ENCODE peak calls at places on chromosomes 13 and 19, in six cellular contexts. E is ovary, T is caudate nucleus, W is naive B cell, D is fibroblast of mammary gland, L is Daoy. C is an unnamed sample.

GRCh38 chr13:90107658-90108057 is 1239.8 kb upstream of the MIR17HG start:
- DNase-seq in E (no peak), T (no peak), W (no peak), D (no peak), L (no peak), C (no peak)

GRCh38 chr19:8575467-8575997 is 1.7 kb downstream of the MYO1F start:
- DNase-seq in E (no peak), T (no peak), W (no peak), D (peak; percentile 56), L (peak; percentile 54), C (peak; percentile 30)

GRCh38 chr13:30751183-30751933 is 16.0 kb downstream of the ALOX5AP start:
- DNase-seq in E (no peak), T (no peak), W (no peak), D (no peak), L (no peak), C (no peak)

GRCh38 chr13:105063676-105064075 is 1471.8 kb downstream of the EFNB2 start:
- DNase-seq in E (no peak), T (no peak), W (no peak), D (no peak), L (no peak), C (no peak)

GRCh38 chr13:96940961-96941360 is 53.3 kb downstream of the OXGR1 start:
- DNase-seq in E (no peak), T (no peak), W (no peak), D (peak; percentile 5), L (no peak), C (no peak)

GRCh38 chr19:50646074-50646807 is 3.0 kb upstream of the C19orf81 start:
- DNase-seq in E (no peak), T (no peak), W (no peak), D (peak; percentile 88), L (peak; percentile 90), C (no peak)

GRCh38 chr19:11982526-11982925 is 17.7 kb downstream of the ZNF763 start:
- DNase-seq in E (no peak), T (no peak), W (no peak), D (peak; percentile 19), L (peak; percentile 24), C (no peak)

GRCh38 chr19:13995878-13996765 is 10.0 kb downstream of the RFX1 start:
- DNase-seq in E (no peak), T (no peak), W (no peak), D (no peak), L (no peak), C (no peak)

GRCh38 chr19:49592486-49593232 is 1.7 kb downstream of the PRR12 start:
- DNase-seq in E (no peak), T (no peak), W (peak; percentile 10), D (peak; percentile 14), L (no peak), C (no peak)

GRCh38 chr13:19596960-19597361 is 35.6 kb upstream of the TPTE2 start:
- DNase-seq in E (no peak), T (no peak), W (no peak), D (peak; percentile 85), L (peak; percentile 61), C (no peak)

GRCh38 chr19:13012690-13013608 is 17.7 kb downstream of the NFIX start:
- DNase-seq in E (peak; percentile 86), T (no peak), W (no peak), D (peak; percentile 85), L (peak; percentile 83), C (peak; percentile 28)

GRCh38 chr19:21202865-21203494 is 61.1 kb downstream of the ZNF431 start:
- DNase-seq in E (no peak), T (peak; percentile 3), W (peak; percentile 6), D (peak; percentile 41), L (peak; percentile 7), C (peak; percentile 81)

GRCh38 chr19:34985249-34986022 is 14.7 kb upstream of the GRAMD1A start:
- DNase-seq in E (no peak), T (no peak), W (no peak), D (peak; percentile 33), L (no peak), C (peak; percentile 9)

GRCh38 chr13:106573855-106574254 is 5.9 kb upstream of the ARGLU1 start:
- DNase-seq in E (peak; percentile 50), T (no peak), W (no peak), D (peak; percentile 58), L (no peak), C (no peak)

GRCh38 chr19:342801-343421 is 1.7 kb downstream of the MIER2 start:
- DNase-seq in E (no peak), T (no peak), W (no peak), D (peak; percentile 98), L (peak; percentile 95), C (peak; percentile 64)

GRCh38 chr19:49499030-49499670 is 2.9 kb downstream of the RPS11 start:
- DNase-seq in E (no peak), T (no peak), W (no peak), D (no peak), L (no peak), C (no peak)

GRCh38 chr19:12913871-12914690 is 5.0 kb downstream of the SYCE2 start:
- DNase-seq in E (no peak), T (no peak), W (no peak), D (peak; percentile 48), L (no peak), C (peak; percentile 94)

GRCh38 chr13:104143760-104144406 is 1077.7 kb upstream of the SLC10A2 start:
- DNase-seq in E (no peak), T (no peak), W (no peak), D (no peak), L (peak; percentile 5), C (no peak)

GRCh38 chr19:30799854-30800755 is 427.9 kb downstream of the ZNF536 start:
- DNase-seq in E (peak; percentile 46), T (no peak), W (no peak), D (no peak), L (peak; percentile 59), C (no peak)

GRCh38 chr13:30340367-30341184 is 33.2 kb upstream of the KATNAL1 start:
- DNase-seq in E (peak; percentile 45), T (no peak), W (no peak), D (peak; percentile 95), L (peak; percentile 54), C (peak; percentile 81)

GRCh38 chr13:98447881-98448641 is 128.8 kb downstream of the STK24 start:
- DNase-seq in E (no peak), T (no peak), W (no peak), D (peak; percentile 31), L (peak; percentile 30), C (no peak)

GRCh38 chr19:34041922-34042521 is 130.3 kb upstream of the LSM14A start:
- DNase-seq in E (peak; percentile 72), T (peak; percentile 1), W (peak; percentile 21), D (peak; percentile 47), L (peak; percentile 68), C (peak; percentile 48)

GRCh38 chr13:41596190-41596589 is 138.8 kb downstream of the RGCC start:
- DNase-seq in E (no peak), T (no peak), W (no peak), D (peak; percentile 30), L (no peak), C (no peak)

GRCh38 chr19:22326219-22326618 is 40.0 kb downstream of the ZNF729 start:
- DNase-seq in E (no peak), T (no peak), W (no peak), D (no peak), L (no peak), C (no peak)

GRCh38 chr13:32125221-32125621 is 93.6 kb downstream of the FRY start:
- DNase-seq in E (no peak), T (no peak), W (no peak), D (peak; percentile 67), L (no peak), C (peak; percentile 96)

GRCh38 chr13:79079351-79079839 is 326.7 kb downstream of the RBM26 start:
- DNase-seq in E (no peak), T (no peak), W (no peak), D (no peak), L (peak; percentile 18), C (no peak)

GRCh38 chr19:15294591-15294990 is 37.7 kb downstream of the BRD4 start:
- DNase-seq in E (no peak), T (no peak), W (no peak), D (no peak), L (no peak), C (no peak)

GRCh38 chr19:37905936-37906867 is at the start of gene WDR87:
- DNase-seq in E (no peak), T (peak; percentile 42), W (peak; percentile 61), D (no peak), L (peak; percentile 41), C (no peak)

GRCh38 chr19:29672933-29673336 is 7.7 kb downstream of the PLEKHF1 start:
- DNase-seq in E (no peak), T (no peak), W (peak; percentile 81), D (no peak), L (no peak), C (no peak)

GRCh38 chr19:12825259-12826131 is 8.9 kb downstream of the RTBDN start:
- DNase-seq in E (no peak), T (no peak), W (no peak), D (no peak), L (peak; percentile 61), C (no peak)

GRCh38 chr19:31351212-31352193 is 2.3 kb upstream of the TSHZ3 start:
- DNase-seq in E (peak; percentile 74), T (no peak), W (no peak), D (peak; percentile 75), L (peak; percentile 78), C (no peak)

GRCh38 chr19:1213391-1214286 is 8.1 kb downstream of the STK11 start:
- DNase-seq in E (peak; percentile 44), T (peak; percentile 24), W (peak; percentile 55), D (peak; percentile 91), L (peak; percentile 82), C (no peak)

GRCh38 chr19:8307400-8307964 is 676 bp downstream of the CD320 start:
- DNase-seq in E (no peak), T (no peak), W (no peak), D (no peak), L (peak; percentile 23), C (no peak)

GRCh38 chr13:23372264-23372905 is 61.1 kb downstream of the SACS start:
- DNase-seq in E (no peak), T (no peak), W (no peak), D (peak; percentile 56), L (no peak), C (no peak)

GRCh38 chr13:77919351-77920294 is 992 bp upstream of the EDNRB start:
- DNase-seq in E (peak; percentile 40), T (peak; percentile 49), W (no peak), D (peak; percentile 48), L (peak; percentile 44), C (no peak)

GRCh38 chr19:13817018-13817614 is 21.9 kb downstream of the ZSWIM4 start:
- DNase-seq in E (no peak), T (no peak), W (no peak), D (no peak), L (peak; percentile 34), C (no peak)

GRCh38 chr19:8654591-8655339 is 24.3 kb downstream of the NFILZ start:
- DNase-seq in E (peak; percentile 55), T (no peak), W (peak; percentile 56), D (peak; percentile 36), L (peak; percentile 76), C (peak; percentile 13)

GRCh38 chr19:9848060-9848459 is 12.9 kb downstream of the PIN1 start:
- DNase-seq in E (no peak), T (no peak), W (no peak), D (no peak), L (no peak), C (no peak)